ENCODE peak calls at places on chromosomes 12 and 14, in eight cellular contexts. O is K562, D is HCT116, M is mammary epithelial cell, Q is H9, A is fibroblast of lung, K is MM.1S, Y is astrocyte. S is an unnamed sample.

GRCh38 chr12:119843100-119843499 is 34.0 kb downstream of the CIT start:
- DNase-seq in Q (no peak), M (no peak), O (no peak), A (peak; percentile 47), D (no peak), Y (peak; percentile 49), K (no peak), S (no peak)

GRCh38 chr12:130086777-130087176 is 75.5 kb upstream of the FZD10 start:
- DNase-seq in Y (no peak), M (no peak), D (no peak), Q (no peak), K (no peak), A (no peak), O (no peak), S (no peak)

GRCh38 chr12:32918890-32919791 is 22.6 kb upstream of the PKP2 start:
- DNase-seq in D (no peak), Y (peak; percentile 97), O (peak; percentile 24), Q (no peak), M (peak; percentile 90), K (peak; percentile 61), A (peak; percentile 49), S (peak; percentile 57)

GRCh38 chr12:12684375-12685106 is 11.4 kb downstream of the GPR19 start:
- DNase-seq in K (no peak), Y (no peak), O (no peak), M (peak; percentile 29), A (peak; percentile 48), Q (peak; percentile 97), D (no peak), S (no peak)

GRCh38 chr12:56256326-56256960 is 1.7 kb downstream of the ANKRD52 start:
- DNase-seq in K (no peak), D (no peak), M (no peak), Q (peak; percentile 33), Y (peak; percentile 26), O (no peak), A (no peak), S (no peak)

GRCh38 chr12:102869571-102869970 is 47.5 kb downstream of the PAH start:
- DNase-seq in O (no peak), A (no peak), D (no peak), M (no peak), K (no peak), Q (no peak), Y (no peak), S (no peak)

GRCh38 chr14:30949651-30950050 is 75.3 kb downstream of the COCH start:
- DNase-seq in Q (no peak), M (no peak), Y (no peak), A (no peak), K (no peak), D (no peak), O (no peak), S (no peak)

GRCh38 chr12:130538343-130539095 is 177.6 kb downstream of the RIMBP2 start:
- DNase-seq in K (no peak), A (no peak), D (no peak), Q (no peak), Y (no peak), M (no peak), O (no peak), S (no peak)

GRCh38 chr12:114666746-114667668 is 17.0 kb downstream of the TBX3 start:
- DNase-seq in O (no peak), M (no peak), D (no peak), K (no peak), Y (no peak), Q (peak; percentile 63), A (no peak), S (no peak)

GRCh38 chr12:120761581-120761980 is 36.0 kb downstream of the ACADS start:
- DNase-seq in D (no peak), Q (no peak), A (peak; percentile 31), M (peak; percentile 59), Y (peak; percentile 38), O (no peak), K (no peak), S (no peak)

GRCh38 chr12:66964629-66965028 is 285.8 kb upstream of the GRIP1 start:
- DNase-seq in Y (peak; percentile 85), K (peak; percentile 61), O (no peak), M (peak; percentile 79), Q (no peak), D (no peak), A (no peak), S (no peak)

GRCh38 chr14:75018684-75019083 is 16.0 kb downstream of the EIF2B2 start:
- DNase-seq in A (no peak), Q (no peak), K (no peak), M (no peak), D (no peak), O (no peak), Y (no peak), S (no peak)

GRCh38 chr12:107349008-107349747 is 255.8 kb upstream of the CRY1 start:
- DNase-seq in D (peak; percentile 94), M (peak; percentile 98), K (no peak), Q (no peak), O (no peak), Y (peak; percentile 94), A (peak; percentile 35), S (no peak)

GRCh38 chr14:64711039-64711438 is 6.8 kb downstream of the PLEKHG3 start:
- DNase-seq in A (no peak), Y (no peak), Q (no peak), M (no peak), K (no peak), O (no peak), D (no peak), S (no peak)

DNA sequence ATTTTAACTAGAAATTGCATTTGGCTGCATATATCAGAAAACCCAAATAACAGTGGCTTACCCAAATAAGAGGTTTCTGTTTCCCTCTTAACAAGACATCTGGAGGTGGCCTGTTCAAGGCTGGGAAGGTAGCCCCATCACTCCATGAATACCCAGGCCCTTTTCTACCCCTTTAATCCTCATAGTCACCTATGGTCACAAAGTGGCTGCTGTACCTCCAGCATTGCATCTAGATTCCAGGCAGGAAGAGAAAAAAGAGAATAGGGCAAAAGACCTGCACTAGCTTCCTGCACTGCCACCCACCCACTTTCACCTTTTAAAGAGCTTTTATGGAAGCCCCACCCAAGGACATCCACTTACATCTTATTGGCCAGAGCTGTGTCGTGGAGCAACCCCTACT is 124.0 kb upstream of the NCOR2 start:
- DNase-seq in Q (no peak), K (no peak), O (no peak), Y (no peak), D (no peak), A (no peak), M (no peak), S (no peak)
- H3K9ac ChIP-seq in Q (no peak overlapping the region), K (no peak overlapping the region), O (no peak overlapping the region), Y (no peak overlapping the region), D (no peak overlapping the region), A (no peak overlapping the region), M (no peak overlapping the region), S (no peak overlapping the region)

GRCh38 chr12:100166232-100166631 is 23.6 kb upstream of the BLTP3B start:
- DNase-seq in M (no peak), O (no peak), Q (no peak), D (no peak), K (no peak), Y (no peak), A (no peak), S (no peak)

GRCh38 chr12:100165356-100165755 is 22.7 kb upstream of the BLTP3B start:
- DNase-seq in Y (no peak), O (no peak), D (no peak), Q (no peak), K (no peak), M (no peak), A (no peak), S (no peak)

GRCh38 chr12:100168562-100168961 is 25.9 kb upstream of the BLTP3B start:
- DNase-seq in Q (no peak), M (no peak), A (no peak), K (no peak), O (no peak), D (no peak), Y (no peak), S (no peak)

GRCh38 chr12:100163416-100164152 is 20.9 kb upstream of the BLTP3B start:
- DNase-seq in A (peak; percentile 41), D (peak; percentile 64), K (peak; percentile 70), Y (peak; percentile 42), M (peak; percentile 60), Q (peak; percentile 96), O (peak; percentile 77), S (peak; percentile 83)

DNA sequence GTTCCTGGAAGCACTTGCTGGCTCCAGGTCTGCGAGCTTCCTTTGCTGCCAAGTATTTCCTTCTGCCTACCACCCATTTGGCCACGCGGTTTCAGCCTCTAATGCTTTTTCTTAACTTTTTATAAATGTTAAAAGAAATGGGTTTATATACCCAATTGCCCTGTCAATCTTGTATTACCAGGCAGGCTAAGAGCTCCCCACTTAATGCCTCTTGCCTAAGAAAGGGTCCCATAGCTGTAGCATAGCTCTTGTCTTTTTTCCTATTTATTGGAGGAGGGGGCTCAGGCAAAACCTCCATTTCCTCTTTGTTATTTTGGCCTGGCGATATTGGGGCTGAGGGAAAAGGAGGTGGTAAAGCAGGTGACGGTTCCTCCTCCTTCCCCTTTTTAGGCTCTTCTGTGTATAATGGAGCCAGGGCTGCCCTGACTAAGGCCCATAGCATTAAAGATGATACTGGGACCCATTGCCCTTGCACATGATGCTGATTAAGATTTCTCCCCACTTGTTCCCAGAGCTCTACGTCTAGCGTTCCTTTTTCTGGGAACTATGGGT is 21.6 kb upstream of the BLTP3B start:
- DNase-seq in D (no peak), K (no peak), M (no peak), O (no peak), A (no peak), Q (no peak), Y (no peak), S (no peak)
- H3K27ac ChIP-seq in D (no peak overlapping the region), K (no peak overlapping the region), M (no peak overlapping the region), O (no peak overlapping the region), A (no peak overlapping the region), Q (no peak overlapping the region), Y (no peak overlapping the region), S (no peak overlapping the region)

GRCh38 chr12:34404377-34405285 is 382.3 kb downstream of the ALG10 start:
- DNase-seq in M (no peak), K (no peak), O (no peak), D (no peak), Q (peak; percentile 15), Y (no peak), A (no peak), S (no peak)

GRCh38 chr12:34403706-34404376 is 381.5 kb downstream of the ALG10 start:
- DNase-seq in A (no peak), Y (no peak), D (no peak), O (peak; percentile 0), K (no peak), M (no peak), Q (peak; percentile 14), S (no peak)

GRCh38 chr12:34406228-34406995 is 384.1 kb downstream of the ALG10 start:
- DNase-seq in A (no peak), O (no peak), Y (no peak), D (no peak), M (no peak), Q (peak; percentile 5), K (no peak), S (no peak)

GRCh38 chr12:34406996-34407300 is 384.7 kb downstream of the ALG10 start:
- DNase-seq in Q (peak; percentile 12), M (no peak), O (no peak), K (no peak), A (no peak), D (no peak), Y (no peak), S (no peak)

GRCh38 chr12:34405286-34406227 is 383.3 kb downstream of the ALG10 start:
- DNase-seq in M (no peak), Q (peak; percentile 12), Y (no peak), O (peak; percentile 0), D (no peak), K (no peak), A (no peak), S (no peak)
- H3K9me3 ChIP-seq in M (peaks cover 42% of the 10 kb centered on the region), Q (peaks cover 90% of the 10 kb centered on the region), Y (peaks cover 34% of the 10 kb centered on the region), O (no peaks in the 10 kb centered on the region), D (peaks cover 28% of the 10 kb centered on the region), K (no peaks in the 10 kb centered on the region), A (no peaks in the 10 kb centered on the region), S (peaks cover 32% of the 10 kb centered on the region)

GRCh38 chr12:105319691-105320209 is 10.7 kb upstream of the C12orf75 start:
- DNase-seq in M (no peak), K (no peak), Q (peak; percentile 55), O (no peak), A (no peak), Y (no peak), D (no peak), S (peak; percentile 81)
- H3K9ac ChIP-seq in M (no peak overlapping the region), K (no peak overlapping the region), Q (no peak overlapping the region), O (no peak overlapping the region), A (no peak overlapping the region), Y (no peak overlapping the region), D (no peak overlapping the region), S (no peak overlapping the region)

S was measured in Karpas-422.